ENCODE peak calls at places on chromosomes 11 and 22, in nine cellular contexts. One of them, this sample, is unnamed.

GRCh38 chr11:70135142-70136132 is 57.3 kb downstream of the ANO1 start:
- DNase-seq in HEK293T: no peak
- DNase-seq in effector memory CD8-positive, alpha-beta T cell: no peak
- DNase-seq in AG04449: no peak
- DNase-seq in small intestine: no peak
- DNase-seq in NCI-H1092: no peak
- DNase-seq in stimulated activated CD4-positive, alpha-beta T cell treated with anti-CD3 and anti-CD28 coated beads, Interleukin-12 subunit alpha, Interleukin-12 subunit beta, amount 100 ng/mL, for 48 hours: no peak
- DNase-seq in lower leg skin: no peak
- DNase-seq in ELR: no peak
- DNase-seq in this sample: no peak

GRCh38 chr22:18079706-18080230 is 2.0 kb downstream of the PEX26 start:
- DNase-seq in HEK293T: no peak
- DNase-seq in effector memory CD8-positive, alpha-beta T cell: no peak
- DNase-seq in AG04449: no peak
- DNase-seq in small intestine: no peak
- DNase-seq in NCI-H1092: no peak
- DNase-seq in stimulated activated CD4-positive, alpha-beta T cell treated with anti-CD3 and anti-CD28 coated beads, Interleukin-12 subunit alpha, Interleukin-12 subunit beta, amount 100 ng/mL, for 48 hours: no peak
- DNase-seq in lower leg skin: peak
- DNase-seq in ELR: no peak
- DNase-seq in this sample: no peak

GRCh38 chr11:125594958-125595357 is 2.3 kb downstream of the STT3A start:
- DNase-seq in HEK293T: no peak
- DNase-seq in effector memory CD8-positive, alpha-beta T cell: no peak
- DNase-seq in AG04449: no peak
- DNase-seq in small intestine: no peak
- DNase-seq in NCI-H1092: no peak
- DNase-seq in stimulated activated CD4-positive, alpha-beta T cell treated with anti-CD3 and anti-CD28 coated beads, Interleukin-12 subunit alpha, Interleukin-12 subunit beta, amount 100 ng/mL, for 48 hours: no peak
- DNase-seq in lower leg skin: no peak
- DNase-seq in ELR: no peak
- DNase-seq in this sample: no peak

GRCh38 chr11:108718466-108718865 is 53.6 kb downstream of the DDX10 start:
- DNase-seq in HEK293T: no peak
- DNase-seq in effector memory CD8-positive, alpha-beta T cell: no peak
- DNase-seq in AG04449: no peak
- DNase-seq in small intestine: no peak
- DNase-seq in NCI-H1092: no peak
- DNase-seq in stimulated activated CD4-positive, alpha-beta T cell treated with anti-CD3 and anti-CD28 coated beads, Interleukin-12 subunit alpha, Interleukin-12 subunit beta, amount 100 ng/mL, for 48 hours: no peak
- DNase-seq in lower leg skin: no peak
- DNase-seq in ELR: no peak
- DNase-seq in this sample: no peak

GRCh38 chr11:78886616-78887015 is 312.0 kb upstream of the NARS2 start:
- DNase-seq in HEK293T: no peak
- DNase-seq in effector memory CD8-positive, alpha-beta T cell: no peak
- DNase-seq in AG04449: no peak
- DNase-seq in small intestine: no peak
- DNase-seq in NCI-H1092: no peak
- DNase-seq in stimulated activated CD4-positive, alpha-beta T cell treated with anti-CD3 and anti-CD28 coated beads, Interleukin-12 subunit alpha, Interleukin-12 subunit beta, amount 100 ng/mL, for 48 hours: no peak
- DNase-seq in lower leg skin: no peak
- DNase-seq in ELR: no peak
- DNase-seq in this sample: no peak

GRCh38 chr22:23285236-23285635 is 104.9 kb downstream of the BCR start:
- DNase-seq in HEK293T: no peak
- DNase-seq in effector memory CD8-positive, alpha-beta T cell: no peak
- DNase-seq in AG04449: no peak
- DNase-seq in small intestine: no peak
- DNase-seq in NCI-H1092: no peak
- DNase-seq in stimulated activated CD4-positive, alpha-beta T cell treated with anti-CD3 and anti-CD28 coated beads, Interleukin-12 subunit alpha, Interleukin-12 subunit beta, amount 100 ng/mL, for 48 hours: no peak
- DNase-seq in lower leg skin: no peak
- DNase-seq in ELR: no peak
- DNase-seq in this sample: no peak

GRCh38 chr11:2685566-2686359 is 14.0 kb downstream of the KCNQ1OT1 start:
- DNase-seq in HEK293T: no peak
- DNase-seq in effector memory CD8-positive, alpha-beta T cell: no peak
- DNase-seq in AG04449: no peak
- DNase-seq in small intestine: no peak
- DNase-seq in NCI-H1092: no peak
- DNase-seq in stimulated activated CD4-positive, alpha-beta T cell treated with anti-CD3 and anti-CD28 coated beads, Interleukin-12 subunit alpha, Interleukin-12 subunit beta, amount 100 ng/mL, for 48 hours: no peak
- DNase-seq in lower leg skin: peak
- DNase-seq in ELR: no peak
- DNase-seq in this sample: no peak

GRCh38 chr11:13769188-13769587 is 100.7 kb downstream of the FAR1 start:
- DNase-seq in HEK293T: no peak
- DNase-seq in effector memory CD8-positive, alpha-beta T cell: no peak
- DNase-seq in AG04449: no peak
- DNase-seq in small intestine: no peak
- DNase-seq in NCI-H1092: no peak
- DNase-seq in stimulated activated CD4-positive, alpha-beta T cell treated with anti-CD3 and anti-CD28 coated beads, Interleukin-12 subunit alpha, Interleukin-12 subunit beta, amount 100 ng/mL, for 48 hours: no peak
- DNase-seq in lower leg skin: no peak
- DNase-seq in ELR: no peak
- DNase-seq in this sample: no peak

GRCh38 chr11:117273550-117274289 is 17.4 kb upstream of the BACE1-AS start:
- DNase-seq in HEK293T: no peak
- DNase-seq in effector memory CD8-positive, alpha-beta T cell: no peak
- DNase-seq in AG04449: peak
- DNase-seq in small intestine: no peak
- DNase-seq in NCI-H1092: no peak
- DNase-seq in stimulated activated CD4-positive, alpha-beta T cell treated with anti-CD3 and anti-CD28 coated beads, Interleukin-12 subunit alpha, Interleukin-12 subunit beta, amount 100 ng/mL, for 48 hours: no peak
- DNase-seq in lower leg skin: no peak
- DNase-seq in ELR: peak
- DNase-seq in this sample: peak

GRCh38 chr11:121936781-121937447 is 179.1 kb downstream of the BLID start:
- DNase-seq in HEK293T: no peak
- DNase-seq in effector memory CD8-positive, alpha-beta T cell: no peak
- DNase-seq in AG04449: peak
- DNase-seq in small intestine: no peak
- DNase-seq in NCI-H1092: no peak
- DNase-seq in stimulated activated CD4-positive, alpha-beta T cell treated with anti-CD3 and anti-CD28 coated beads, Interleukin-12 subunit alpha, Interleukin-12 subunit beta, amount 100 ng/mL, for 48 hours: no peak
- DNase-seq in lower leg skin: no peak
- DNase-seq in ELR: peak
- DNase-seq in this sample: peak

GRCh38 chr22:17717708-17718107 is 56.6 kb downstream of the BID start:
- DNase-seq in HEK293T: no peak
- DNase-seq in effector memory CD8-positive, alpha-beta T cell: no peak
- DNase-seq in AG04449: no peak
- DNase-seq in small intestine: no peak
- DNase-seq in NCI-H1092: no peak
- DNase-seq in stimulated activated CD4-positive, alpha-beta T cell treated with anti-CD3 and anti-CD28 coated beads, Interleukin-12 subunit alpha, Interleukin-12 subunit beta, amount 100 ng/mL, for 48 hours: no peak
- DNase-seq in lower leg skin: peak
- DNase-seq in ELR: no peak
- DNase-seq in this sample: peak

This sample was measured in EL.